ENCODE peak calls at places on chromosomes 1 and 21, in six cellular contexts. One of them, this sample, is unnamed. For H3K36me3 and H3K4me1, the result is how much of the 10 kb centered on the place peaks cover.

GRCh38 chr1:152048641-152048970 is 11.8 kb upstream of the S100A11 start:
- DNase-seq in ascending aorta: no peak
- DNase-seq in Panc1: no peak
- DNase-seq in fibroblast of lung: no peak
- DNase-seq in psoas muscle: no peak
- DNase-seq in heart left ventricle: no peak
- DNase-seq in this sample: no peak

GRCh38 chr1:6996371-6996770 is 211.1 kb downstream of the CAMTA1 start:
- DNase-seq in ascending aorta: no peak
- DNase-seq in Panc1: no peak
- DNase-seq in fibroblast of lung: no peak
- DNase-seq in psoas muscle: no peak
- DNase-seq in heart left ventricle: no peak
- DNase-seq in this sample: no peak

GRCh38 chr1:89088597-89088996 is 23.6 kb upstream of the GBP1 start:
- DNase-seq in ascending aorta: no peak
- DNase-seq in Panc1: no peak
- DNase-seq in fibroblast of lung: no peak
- DNase-seq in psoas muscle: no peak
- DNase-seq in heart left ventricle: no peak
- DNase-seq in this sample: no peak

GRCh38 chr1:30058966-30059365 is 664.4 kb downstream of the MATN1 start:
- DNase-seq in ascending aorta: no peak
- DNase-seq in Panc1: peak
- DNase-seq in fibroblast of lung: peak
- DNase-seq in psoas muscle: no peak
- DNase-seq in heart left ventricle: no peak
- DNase-seq in this sample: no peak

GRCh38 chr1:35886606-35887431 is 3.8 kb downstream of the AGO1 start:
- DNase-seq in ascending aorta: no peak
- DNase-seq in Panc1: no peak
- DNase-seq in fibroblast of lung: peak
- DNase-seq in psoas muscle: no peak
- DNase-seq in heart left ventricle: no peak
- DNase-seq in this sample: no peak

GRCh38 chr1:150233359-150234308 is 2.3 kb downstream of the ANP32E start:
- DNase-seq in ascending aorta: peak
- DNase-seq in Panc1: peak
- DNase-seq in fibroblast of lung: peak
- DNase-seq in psoas muscle: peak
- DNase-seq in heart left ventricle: no peak
- DNase-seq in this sample: no peak

GRCh38 chr1:205580140-205580922 is 51.5 kb downstream of the ELK4 start:
- DNase-seq in ascending aorta: no peak
- DNase-seq in Panc1: no peak
- DNase-seq in fibroblast of lung: no peak
- DNase-seq in psoas muscle: no peak
- DNase-seq in heart left ventricle: no peak
- DNase-seq in this sample: no peak

GRCh38 chr1:212738330-212738729 is 38.7 kb upstream of the BATF3 start:
- DNase-seq in ascending aorta: no peak
- DNase-seq in Panc1: no peak
- DNase-seq in fibroblast of lung: peak
- DNase-seq in psoas muscle: no peak
- DNase-seq in heart left ventricle: no peak
- DNase-seq in this sample: no peak

GRCh38 chr1:62832276-62832675 is 48.3 kb downstream of the ATG4C start:
- DNase-seq in ascending aorta: no peak
- DNase-seq in Panc1: no peak
- DNase-seq in fibroblast of lung: no peak
- DNase-seq in psoas muscle: no peak
- DNase-seq in heart left ventricle: no peak
- DNase-seq in this sample: no peak

GRCh38 chr1:184051485-184052193 is at the start of gene TSEN15:
- DNase-seq in ascending aorta: peak
- DNase-seq in Panc1: no peak
- DNase-seq in fibroblast of lung: peak
- DNase-seq in psoas muscle: peak
- DNase-seq in heart left ventricle: peak
- DNase-seq in this sample: peak

GRCh38 chr1:226349081-226349480 is 40.1 kb upstream of the LIN9 start:
- DNase-seq in ascending aorta: no peak
- DNase-seq in Panc1: no peak
- DNase-seq in fibroblast of lung: no peak
- DNase-seq in psoas muscle: no peak
- DNase-seq in heart left ventricle: no peak
- DNase-seq in this sample: no peak

GRCh38 chr1:59730759-59731478 is 83.8 kb upstream of the HOOK1 start:
- DNase-seq in ascending aorta: peak
- DNase-seq in Panc1: peak
- DNase-seq in fibroblast of lung: peak
- DNase-seq in psoas muscle: peak
- DNase-seq in heart left ventricle: peak
- DNase-seq in this sample: peak

GRCh38 chr21:39818557-39818956 is 48.7 kb upstream of the PCP4 start:
- DNase-seq in ascending aorta: no peak
- DNase-seq in Panc1: no peak
- DNase-seq in fibroblast of lung: no peak
- DNase-seq in psoas muscle: no peak
- DNase-seq in heart left ventricle: no peak
- DNase-seq in this sample: no peak

GRCh38 chr1:44227211-44227610 is 13.9 kb downstream of the DMAP1 start:
- DNase-seq in ascending aorta: no peak
- DNase-seq in Panc1: no peak
- DNase-seq in fibroblast of lung: no peak
- DNase-seq in psoas muscle: no peak
- DNase-seq in heart left ventricle: no peak
- DNase-seq in this sample: no peak

GRCh38 chr1:44103270-44104131 is 15.1 kb upstream of the KLF17 start:
- DNase-seq in ascending aorta: no peak
- DNase-seq in Panc1: no peak
- DNase-seq in fibroblast of lung: peak
- DNase-seq in psoas muscle: no peak
- DNase-seq in heart left ventricle: no peak
- DNase-seq in this sample: no peak

GRCh38 chr1:109907190-109907774 is 3.4 kb upstream of the CSF1 start:
- DNase-seq in ascending aorta: no peak
- DNase-seq in Panc1: no peak
- DNase-seq in fibroblast of lung: no peak
- DNase-seq in psoas muscle: no peak
- DNase-seq in heart left ventricle: no peak
- DNase-seq in this sample: no peak

GRCh38 chr1:179882253-179883039 is at the start of gene TOR1AIP1:
- DNase-seq in ascending aorta: peak
- DNase-seq in Panc1: peak
- DNase-seq in fibroblast of lung: peak
- DNase-seq in psoas muscle: peak
- DNase-seq in heart left ventricle: peak
- DNase-seq in this sample: peak
- TF ChIP-seq CTCF in ascending aorta: peak
- TF ChIP-seq CTCF in Panc1: no peak
- TF ChIP-seq CTCF in fibroblast of lung: peak
- TF ChIP-seq CTCF in psoas muscle: peak
- TF ChIP-seq CTCF in heart left ventricle: peak
- TF ChIP-seq CTCF in this sample: peak

DNA sequence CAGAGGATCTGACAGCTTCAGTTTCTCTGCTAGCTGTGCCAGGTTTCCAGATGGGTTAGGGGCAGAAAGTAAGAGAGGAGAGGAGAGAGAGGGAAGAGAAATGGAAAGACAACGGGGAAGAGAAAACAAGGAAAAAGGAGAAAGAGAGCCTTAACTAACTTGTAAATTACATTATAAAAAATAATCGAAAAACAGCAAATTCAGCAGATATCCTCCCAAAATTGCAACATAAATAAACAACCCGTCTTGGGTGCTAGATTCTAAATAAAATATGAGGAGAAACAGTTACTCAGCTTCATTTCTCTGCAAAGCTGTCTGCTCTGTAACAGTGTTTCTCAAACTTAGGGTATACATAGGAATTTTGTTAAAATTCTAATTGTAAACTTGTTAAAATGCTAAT is 29.2 kb downstream of the SEC16B start:
- DNase-seq in ascending aorta: no peak
- DNase-seq in Panc1: no peak
- DNase-seq in fibroblast of lung: no peak
- DNase-seq in psoas muscle: no peak
- DNase-seq in heart left ventricle: no peak
- DNase-seq in this sample: no peak
- H3K36me3 ChIP-seq in ascending aorta: half or more
- H3K36me3 ChIP-seq in Panc1: under half
- H3K36me3 ChIP-seq in fibroblast of lung: under half
- H3K36me3 ChIP-seq in psoas muscle: half or more
- H3K36me3 ChIP-seq in heart left ventricle: under half
- H3K36me3 ChIP-seq in this sample: half or more

DNA sequence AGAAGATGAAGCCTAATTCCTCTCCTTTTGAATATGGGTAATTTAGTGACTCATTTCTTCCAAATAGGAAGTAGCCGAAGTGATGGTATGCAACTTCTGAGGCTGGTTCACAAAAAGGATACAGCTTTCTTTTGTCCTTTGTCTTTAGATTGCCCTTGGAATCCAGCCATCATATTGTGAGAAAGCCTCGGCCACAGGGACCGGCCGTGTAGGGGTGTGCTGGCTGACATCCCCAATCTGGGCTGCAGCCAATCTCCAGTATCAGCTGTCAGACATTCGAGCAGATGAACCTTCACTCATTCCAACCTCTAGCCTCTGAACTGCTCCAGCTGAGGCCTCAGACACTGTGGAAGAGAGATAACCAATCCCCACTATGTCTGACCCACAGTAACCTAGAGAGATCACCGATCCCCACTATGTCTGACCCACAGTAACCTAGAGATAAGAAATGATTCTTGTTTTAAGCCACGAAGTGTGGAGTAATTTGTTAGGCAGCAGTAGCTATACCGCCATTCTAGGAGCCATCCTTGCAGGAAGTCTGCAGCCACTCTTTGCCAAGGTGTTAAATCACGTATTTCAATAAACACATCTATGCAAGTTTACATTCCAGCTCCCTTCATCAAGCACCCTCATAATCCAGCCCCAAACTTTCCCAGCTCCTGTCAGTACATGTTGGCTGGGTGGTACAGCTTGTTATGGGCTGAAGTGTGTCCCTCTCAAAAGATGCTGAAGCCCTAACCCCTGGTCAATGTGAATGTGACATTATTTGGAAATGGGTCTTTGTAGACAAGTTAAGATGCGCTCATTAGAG is 2.9 kb upstream of the DIP2A start:
- DNase-seq in ascending aorta: no peak
- DNase-seq in Panc1: no peak
- DNase-seq in fibroblast of lung: peak
- DNase-seq in psoas muscle: no peak
- DNase-seq in heart left ventricle: peak
- DNase-seq in this sample: no peak
- H3K4me1 ChIP-seq in ascending aorta: under half
- H3K4me1 ChIP-seq in Panc1: under half
- H3K4me1 ChIP-seq in fibroblast of lung: under half
- H3K4me1 ChIP-seq in psoas muscle: under half
- H3K4me1 ChIP-seq in heart left ventricle: under half
- H3K4me1 ChIP-seq in this sample: half or more

GRCh38 chr1:27572679-27573426 is 31.1 kb downstream of the AHDC1 start:
- DNase-seq in ascending aorta: peak
- DNase-seq in Panc1: no peak
- DNase-seq in fibroblast of lung: peak
- DNase-seq in psoas muscle: peak
- DNase-seq in heart left ventricle: peak
- DNase-seq in this sample: no peak

GRCh38 chr1:27575861-27576331 is 28.0 kb downstream of the AHDC1 start:
- DNase-seq in ascending aorta: peak
- DNase-seq in Panc1: no peak
- DNase-seq in fibroblast of lung: peak
- DNase-seq in psoas muscle: peak
- DNase-seq in heart left ventricle: peak
- DNase-seq in this sample: no peak

GRCh38 chr1:27576846-27577245 is 27.1 kb downstream of the AHDC1 start:
- DNase-seq in ascending aorta: no peak
- DNase-seq in Panc1: no peak
- DNase-seq in fibroblast of lung: no peak
- DNase-seq in psoas muscle: peak
- DNase-seq in heart left ventricle: no peak
- DNase-seq in this sample: no peak

GRCh38 chr1:27574001-27574781 is 29.8 kb downstream of the AHDC1 start:
- DNase-seq in ascending aorta: no peak
- DNase-seq in Panc1: no peak
- DNase-seq in fibroblast of lung: no peak
- DNase-seq in psoas muscle: peak
- DNase-seq in heart left ventricle: peak
- DNase-seq in this sample: no peak

GRCh38 chr1:27574871-27575831 is 28.8 kb downstream of the AHDC1 start:
- DNase-seq in ascending aorta: peak
- DNase-seq in Panc1: no peak
- DNase-seq in fibroblast of lung: peak
- DNase-seq in psoas muscle: peak
- DNase-seq in heart left ventricle: peak
- DNase-seq in this sample: no peak
- TF ChIP-seq CTCF in ascending aorta: peak
- TF ChIP-seq CTCF in Panc1: peak
- TF ChIP-seq CTCF in fibroblast of lung: no peak
- TF ChIP-seq CTCF in psoas muscle: no peak
- TF ChIP-seq CTCF in heart left ventricle: no peak
- TF ChIP-seq CTCF in this sample: peak